ENCODE peak calls at places on chromosomes 6 and 20, in ten cellular contexts. U is choroid plexus epithelial cell; G is AG04449; R is mammary epithelial cell; Y is BJ; L is CD4-positive, CD25-positive, alpha-beta regulatory T cell; T is HFF-Myc; I is A673; E is brain microvascular endothelial cell; S is A549. X is an unnamed sample.

GRCh38 chr6:24205020-24205492 is 79.0 kb downstream of the NRSN1 start:
- DNase-seq in S (peak), I (peak), T (peak), R (peak), L (peak), U (peak), G (no peak), E (peak), Y (no peak), X (no peak)

GRCh38 chr20:56624786-56625681 is 4.1 kb upstream of the TFAP2C start:
- DNase-seq in E (no peak), I (no peak), G (no peak), U (no peak), Y (no peak), L (no peak), S (no peak), R (no peak), T (no peak), X (no peak)

GRCh38 chr6:158589371-158589770 is 29.5 kb downstream of the TMEM181 start:
- DNase-seq in G (no peak), E (no peak), U (no peak), S (no peak), I (no peak), Y (no peak), T (no peak), L (no peak), R (no peak), X (no peak)

GRCh38 chr6:56863366-56863765 is 91.5 kb upstream of the BEND6 start:
- DNase-seq in S (peak), T (no peak), E (peak), U (peak), Y (no peak), L (no peak), G (no peak), R (peak), I (no peak), X (peak)

GRCh38 chr6:89489078-89489477 is 56.1 kb downstream of the ANKRD6 start:
- DNase-seq in E (no peak), U (no peak), S (no peak), R (no peak), G (no peak), I (no peak), T (no peak), L (no peak), Y (no peak), X (no peak)

GRCh38 chr20:1810926-1811620 is 84.1 kb upstream of the SIRPA start:
- DNase-seq in T (peak), R (peak), L (no peak), S (no peak), E (peak), Y (no peak), U (peak), G (no peak), I (peak), X (no peak)

GRCh38 chr6:150078788-150079187 is 9.9 kb upstream of the ULBP3 start:
- DNase-seq in U (peak), Y (no peak), G (no peak), E (peak), R (peak), S (no peak), L (no peak), T (no peak), I (no peak), X (no peak)

GRCh38 chr6:4901256-4902061 is 102.4 kb downstream of the RPP40 start:
- DNase-seq in Y (no peak), E (no peak), I (no peak), T (no peak), R (no peak), L (no peak), G (no peak), S (no peak), U (no peak), X (peak)

GRCh38 chr6:75524322-75524972 is 30.8 kb upstream of the FILIP1 start:
- DNase-seq in Y (peak), I (peak), S (peak), R (no peak), T (peak), G (peak), E (peak), U (peak), L (no peak), X (peak)

GRCh38 chr6:56727097-56727845 is 84.6 kb upstream of the DST start:
- DNase-seq in S (no peak), E (peak), Y (no peak), G (peak), U (peak), I (no peak), L (no peak), R (no peak), T (no peak), X (no peak)

GRCh38 chr6:90495216-90495817 is 91.6 kb downstream of the MAP3K7 start:
- DNase-seq in I (no peak), E (no peak), T (no peak), G (no peak), U (no peak), L (no peak), Y (no peak), R (no peak), S (no peak), X (no peak)

GRCh38 chr6:4522453-4522852 is 253.8 kb upstream of the CDYL start:
- DNase-seq in T (no peak), I (peak), L (peak), E (no peak), G (no peak), S (no peak), R (no peak), Y (no peak), U (no peak), X (no peak)

GRCh38 chr6:126926926-126927325 is 191.5 kb upstream of the RSPO3 start:
- DNase-seq in R (no peak), S (no peak), U (no peak), I (no peak), L (no peak), G (no peak), E (no peak), T (no peak), Y (no peak), X (no peak)

GRCh38 chr6:122005661-122006060 is 393.8 kb upstream of the HSF2 start:
- DNase-seq in Y (no peak), T (no peak), E (no peak), G (no peak), L (no peak), S (no peak), R (no peak), I (no peak), U (peak), X (no peak)

GRCh38 chr6:100464162-100464851 is 414 bp downstream of the SIM1 start:
- DNase-seq in L (no peak), E (no peak), G (no peak), S (no peak), T (no peak), Y (no peak), U (no peak), I (no peak), R (no peak), X (no peak)

GRCh38 chr20:62500237-62500864 is 24.6 kb upstream of the GATA5 start:
- DNase-seq in G (no peak), E (peak), U (peak), L (peak), Y (no peak), R (peak), S (peak), T (no peak), I (peak), X (no peak)

GRCh38 chr20:48308232-48308781 is 519.5 kb downstream of the PREX1 start:
- DNase-seq in S (no peak), G (no peak), Y (no peak), U (no peak), R (no peak), L (no peak), I (no peak), E (no peak), T (no peak), X (no peak)

GRCh38 chr6:13466304-13467215 is 20.8 kb downstream of the GFOD1 start:
- DNase-seq in T (no peak), I (no peak), S (no peak), Y (no peak), L (no peak), R (peak), E (no peak), G (no peak), U (no peak), X (no peak)

GRCh38 chr20:652611-653109 is 340 bp downstream of the SRXN1 start:
- DNase-seq in I (no peak), E (peak), L (peak), Y (no peak), G (no peak), T (no peak), U (peak), R (peak), S (peak), X (no peak)

GRCh38 chr6:11918021-11918738 is 93.9 kb upstream of the HIVEP1 start:
- DNase-seq in L (no peak), E (peak), T (no peak), U (peak), S (no peak), I (peak), G (peak), R (peak), Y (peak), X (peak)

GRCh38 chr6:43739642-43740091 is 30.3 kb upstream of the VEGFA start:
- DNase-seq in I (no peak), Y (no peak), G (no peak), R (no peak), L (no peak), E (no peak), S (no peak), T (no peak), U (no peak), X (no peak)

GRCh38 chr6:31851485-31851832 is 11.2 kb downstream of the NEU1 start:
- DNase-seq in R (no peak), E (no peak), T (no peak), Y (no peak), S (no peak), G (no peak), U (no peak), I (no peak), L (no peak), X (no peak)

GRCh38 chr6:1766663-1767062 is 156.9 kb downstream of the FOXC1 start:
- DNase-seq in R (no peak), I (no peak), L (no peak), E (no peak), U (peak), T (no peak), Y (no peak), S (no peak), G (no peak), X (no peak)

GRCh38 chr6:158660331-158660730 is 10.5 kb downstream of the SYTL3 start:
- DNase-seq in I (no peak), R (no peak), L (peak), S (peak), T (no peak), G (no peak), U (peak), E (no peak), Y (no peak), X (no peak)

GRCh38 chr20:62274332-62275262 is 28.2 kb upstream of the ADRM1 start:
- DNase-seq in L (no peak), U (peak), T (no peak), S (no peak), I (no peak), G (no peak), R (no peak), E (no peak), Y (no peak), X (no peak)

GRCh38 chr6:148747493-148748160 is 797 bp downstream of the UST start:
- DNase-seq in U (peak), L (peak), Y (no peak), I (peak), R (peak), G (no peak), T (no peak), S (peak), E (peak), X (no peak)

GRCh38 chr6:151665329-151665728 is 142.2 kb upstream of the ESR1 start:
- DNase-seq in G (no peak), L (no peak), U (no peak), Y (no peak), T (no peak), S (no peak), I (no peak), R (no peak), E (no peak), X (no peak)

GRCh38 chr20:34549291-34549928 is 9.1 kb upstream of the MAP1LC3A start:
- DNase-seq in U (no peak), G (no peak), R (peak), S (peak), Y (no peak), I (peak), T (no peak), L (peak), E (no peak), X (no peak)

GRCh38 chr6:166693880-166694279 is 66.8 kb upstream of the RPS6KA2 start:
- DNase-seq in Y (no peak), G (no peak), T (no peak), L (no peak), I (no peak), S (no peak), U (no peak), R (peak), E (no peak), X (no peak)

GRCh38 chr20:3660262-3661059 is 2.7 kb downstream of the GFRA4 start:
- DNase-seq in G (no peak), L (no peak), I (no peak), U (no peak), S (no peak), Y (no peak), T (no peak), R (no peak), E (no peak), X (no peak)

GRCh38 chr20:825710-826421 is 7.6 kb upstream of the FAM110A start:
- DNase-seq in S (peak), T (no peak), I (no peak), G (no peak), E (peak), U (peak), Y (no peak), L (no peak), R (no peak), X (no peak)

GRCh38 chr6:43948527-43949450 is 178.5 kb downstream of the MRPL14 start:
- DNase-seq in L (no peak), I (no peak), E (no peak), R (no peak), T (no peak), G (peak), S (no peak), Y (no peak), U (peak), X (peak)

GRCh38 chr20:41733151-41733550 is 115.0 kb upstream of the CHD6 start:
- DNase-seq in U (no peak), G (no peak), T (no peak), L (no peak), E (no peak), S (no peak), I (peak), R (no peak), Y (no peak), X (no peak)

GRCh38 chr6:134169881-134170486 is 117.6 kb upstream of the SLC2A12 start:
- DNase-seq in T (no peak), U (peak), R (peak), L (no peak), Y (no peak), I (no peak), S (no peak), G (no peak), E (no peak), X (no peak)

GRCh38 chr20:48783533-48784272 is 44.1 kb downstream of the PREX1 start:
- DNase-seq in E (peak), U (peak), R (no peak), T (no peak), G (no peak), S (no peak), Y (no peak), I (peak), L (no peak), X (no peak)

GRCh38 chr20:4470375-4470774 is 251.3 kb upstream of the PRND start:
- DNase-seq in T (peak), Y (peak), I (peak), S (no peak), U (no peak), E (no peak), R (no peak), L (no peak), G (peak), X (no peak)

DNA sequence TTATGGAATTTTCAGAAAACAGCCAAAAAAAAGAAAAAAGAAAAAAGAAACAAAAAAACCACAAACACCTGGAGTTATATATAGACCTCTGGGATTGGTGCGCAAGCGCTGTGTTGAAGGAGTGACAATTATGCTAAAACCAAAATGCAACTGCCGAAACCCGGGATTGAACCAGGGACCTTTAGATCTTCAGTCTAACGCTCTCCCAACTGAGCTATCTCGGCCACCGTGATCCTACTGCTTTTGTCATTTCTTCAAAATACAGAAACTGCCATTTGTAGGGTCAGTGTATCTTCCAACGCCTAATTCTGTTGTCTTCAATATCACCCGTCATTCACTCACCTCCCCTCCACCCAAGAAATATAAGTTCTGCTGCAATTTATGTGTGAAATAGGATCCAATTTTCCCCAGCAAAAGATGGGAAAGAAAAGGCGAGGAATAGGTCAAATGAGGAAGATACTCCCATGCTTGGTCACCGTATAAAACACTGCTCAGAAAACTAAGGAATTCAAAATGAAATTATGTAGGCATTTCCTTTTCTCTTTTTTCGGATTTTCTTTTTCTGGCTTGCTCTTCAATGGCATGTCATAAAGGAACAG is 116.0 kb downstream of the TRIM27 start:
- DNase-seq in I (peak), L (peak), U (peak), S (peak), Y (no peak), G (no peak), T (peak), R (peak), E (peak), X (no peak)
- H3K4me3 ChIP-seq in I (peak), L (no peak), U (peak), S (peak), Y (no peak), G (peak), T (peak), R (peak), E (peak), X (peak)

DNA sequence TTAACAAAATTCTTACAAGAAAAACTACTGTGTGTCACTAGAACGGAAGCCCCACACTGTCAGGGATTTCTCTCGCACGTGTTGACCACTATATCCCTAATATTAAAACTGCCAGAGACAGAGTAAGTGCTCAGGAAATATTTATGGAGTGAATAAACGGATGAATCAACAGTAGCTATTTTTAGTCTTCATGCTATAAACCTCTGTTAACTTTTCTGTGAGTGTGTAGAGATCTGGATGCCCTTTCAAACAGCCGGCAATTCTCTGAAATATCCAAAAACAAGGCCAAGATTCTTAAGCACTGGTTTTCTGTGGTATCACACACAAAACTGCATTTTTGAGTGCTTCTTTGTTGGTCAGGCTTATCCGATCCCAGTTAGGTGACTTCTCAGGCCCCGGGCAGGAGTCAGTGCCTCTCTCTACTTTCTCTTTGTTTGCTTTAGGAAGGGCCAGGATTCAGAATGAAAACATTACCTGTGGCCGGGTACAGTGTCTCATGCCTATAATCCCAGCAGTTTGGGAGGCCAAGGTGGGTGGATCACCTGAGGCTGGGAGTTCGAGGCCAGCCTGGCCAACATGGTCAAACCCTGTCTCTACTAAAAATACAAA is 15.7 kb downstream of the ATP9A start:
- DNase-seq in G (peak), Y (peak), U (peak), S (peak), T (peak), L (no peak), I (peak), R (peak), E (peak), X (no peak)
- H3K4me3 ChIP-seq in G (peak), Y (no peak), U (no peak), S (peak), T (no peak), L (no peak), I (no peak), R (no peak), E (peak), X (no peak)

DNA sequence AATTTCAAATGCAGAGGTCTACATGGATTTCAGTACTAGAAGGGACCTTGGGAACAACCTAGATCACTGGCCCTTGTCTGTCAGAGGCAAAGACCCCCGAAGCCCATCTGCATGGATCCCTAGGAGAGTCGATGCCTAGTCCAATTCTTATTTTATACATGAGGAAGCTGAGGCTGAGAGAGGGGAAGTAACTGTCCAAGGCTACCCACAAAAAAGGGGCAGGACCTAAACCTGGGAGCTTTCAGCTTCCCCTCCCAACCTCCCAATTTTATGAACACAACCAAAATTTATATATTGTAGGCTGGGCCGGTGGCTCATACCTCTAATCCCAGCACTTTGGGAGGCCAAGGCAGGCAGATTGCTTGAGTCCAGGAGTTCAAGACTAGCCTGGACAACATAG is 73.2 kb downstream of the TRERF1 start:
- DNase-seq in Y (no peak), S (no peak), T (no peak), I (no peak), G (no peak), L (no peak), R (no peak), E (no peak), U (no peak), X (no peak)
- H3K4me3 ChIP-seq in Y (no peak), S (no peak), T (no peak), I (no peak), G (no peak), L (peak), R (no peak), E (no peak), U (no peak), X (no peak)

DNA sequence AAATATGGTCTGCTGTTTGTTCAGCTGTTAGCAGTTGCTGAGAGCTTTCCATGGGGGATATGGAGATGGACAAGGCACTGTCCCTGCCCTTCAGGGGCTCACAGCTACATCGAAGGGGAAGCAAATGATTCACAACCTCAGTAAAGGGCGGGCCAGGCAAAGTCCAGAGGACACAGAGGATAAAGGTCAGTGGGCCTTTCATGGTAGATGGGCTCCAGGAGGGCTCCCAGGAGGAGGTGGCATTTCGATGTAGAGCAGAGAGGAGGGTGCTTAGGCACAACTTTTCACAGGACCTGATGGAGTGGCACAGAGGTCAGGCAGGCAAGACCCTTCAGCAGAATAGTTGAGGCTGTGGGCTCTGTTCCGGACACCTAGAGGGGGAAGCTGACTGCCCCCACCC is 15.2 kb upstream of the MLN start:
- DNase-seq in I (no peak), S (no peak), U (no peak), E (no peak), G (no peak), T (no peak), L (no peak), Y (no peak), R (no peak), X (no peak)
- H3K4me3 ChIP-seq in I (no peak), S (no peak), U (no peak), E (no peak), G (no peak), T (no peak), L (no peak), Y (no peak), R (no peak), X (no peak)

X was measured in skeletal muscle cell.